ENCODE peak calls at places on chromosomes 2 and 18, in six cellular contexts. S, Q, J, E, Y and V are unnamed samples.

GRCh38 chr2:132958887-132959286 is 288.9 kb upstream of the LYPD1 start:
- DNase-seq in S (no peak), Q (no peak), J (no peak), E (no peak), Y (no peak), V (no peak)

GRCh38 chr2:55063713-55064323 is 13.6 kb upstream of the RTN4 start:
- DNase-seq in S (no peak), Q (no peak), J (no peak), E (no peak), Y (no peak), V (no peak)

GRCh38 chr18:11808001-11808855 is 43.0 kb upstream of the CHMP1B start:
- DNase-seq in S (no peak), Q (peak; percentile 90), J (no peak), E (no peak), Y (peak; percentile 77), V (no peak)

GRCh38 chr2:131754929-131755720 is 227.4 kb downstream of the CCDC74A start:
- DNase-seq in S (no peak), Q (no peak), J (no peak), E (no peak), Y (no peak), V (no peak)

GRCh38 chr2:230942920-230943896 is 18.2 kb upstream of the GPR55 start:
- DNase-seq in S (no peak), Q (no peak), J (no peak), E (no peak), Y (no peak), V (no peak)

GRCh38 chr2:43309935-43310334 is 83.5 kb upstream of the ZFP36L2 start:
- DNase-seq in S (no peak), Q (no peak), J (no peak), E (no peak), Y (no peak), V (no peak)

GRCh38 chr2:111705711-111706323 is 178.2 kb downstream of the ANAPC1 start:
- DNase-seq in S (no peak), Q (peak; percentile 84), J (peak; percentile 57), E (peak; percentile 75), Y (peak; percentile 90), V (no peak)

GRCh38 chr2:85886585-85886984 is 2.2 kb downstream of the ST3GAL5 start:
- DNase-seq in S (no peak), Q (no peak), J (peak; percentile 59), E (no peak), Y (no peak), V (no peak)

GRCh38 chr2:9078405-9078804 is 74.9 kb upstream of the MBOAT2 start:
- DNase-seq in S (no peak), Q (no peak), J (no peak), E (no peak), Y (no peak), V (no peak)

GRCh38 chr2:223513771-223514455 is 88.2 kb downstream of the SCG2 start:
- DNase-seq in S (no peak), Q (no peak), J (no peak), E (no peak), Y (no peak), V (no peak)

GRCh38 chr2:44342854-44343253 is 18.4 kb downstream of the PREPL start:
- DNase-seq in S (peak; percentile 9), Q (peak; percentile 36), J (no peak), E (no peak), Y (no peak), V (no peak)

GRCh38 chr2:215071676-215072075 is 66.8 kb downstream of the ABCA12 start:
- DNase-seq in S (no peak), Q (no peak), J (no peak), E (no peak), Y (no peak), V (no peak)